ENCODE peak calls at places on chromosome 6, in five cellular contexts. A, T, B, S and D are unnamed samples. For H3K4me1, the result is how much of the 10 kb centered on the place peaks cover.

GRCh38 chr6:27553123-27553904 is 80.4 kb upstream of the ZNF184 start:
- DNase-seq in A (peak), T (peak), B (no peak), S (peak), D (peak)

GRCh38 chr6:18327621-18328548 is 59.3 kb upstream of the RNF144B start:
- DNase-seq in A (no peak), T (no peak), B (peak), S (no peak), D (no peak)

GRCh38 chr6:142746524-142746923 is 198.5 kb downstream of the HIVEP2 start:
- DNase-seq in A (no peak), T (no peak), B (no peak), S (peak), D (peak)

GRCh38 chr6:168742146-168742782 is 301.3 kb downstream of the SMOC2 start:
- DNase-seq in A (no peak), T (no peak), B (no peak), S (no peak), D (no peak)

GRCh38 chr6:130282234-130282995 is 59.7 kb upstream of the SAMD3 start:
- DNase-seq in A (no peak), T (peak), B (no peak), S (peak), D (no peak)

GRCh38 chr6:132220800-132221199 is 180.5 kb downstream of the MOXD1 start:
- DNase-seq in A (no peak), T (no peak), B (no peak), S (no peak), D (no peak)

GRCh38 chr6:144344651-144345050 is 59.5 kb downstream of the UTRN start:
- DNase-seq in A (no peak), T (no peak), B (no peak), S (no peak), D (no peak)

GRCh38 chr6:80132942-80133517 is 26.6 kb downstream of the BCKDHB start:
- DNase-seq in A (peak), T (peak), B (peak), S (peak), D (peak)

GRCh38 chr6:90793771-90794170 is 206.9 kb upstream of the MAP3K7 start:
- DNase-seq in A (no peak), T (no peak), B (no peak), S (no peak), D (no peak)

GRCh38 chr6:39301606-39302005 is 12.6 kb downstream of the KCNK17 start:
- DNase-seq in A (no peak), T (no peak), B (no peak), S (no peak), D (no peak)

GRCh38 chr6:139982652-139983051 is 608.2 kb upstream of the CITED2 start:
- DNase-seq in A (no peak), T (peak), B (no peak), S (peak), D (peak)

GRCh38 chr6:117200067-117200466 is 65.3 kb upstream of the VGLL2 start:
- DNase-seq in A (no peak), T (no peak), B (no peak), S (no peak), D (no peak)

GRCh38 chr6:160519603-160520042 is 144.5 kb downstream of the LPA start:
- DNase-seq in A (no peak), T (no peak), B (no peak), S (no peak), D (no peak)

GRCh38 chr6:36978687-36979086 is 7.3 kb downstream of the MTCH1 start:
- DNase-seq in A (no peak), T (no peak), B (no peak), S (no peak), D (no peak)

GRCh38 chr6:71602385-71602949 is 283.9 kb upstream of the RIMS1 start:
- DNase-seq in A (peak), T (peak), B (no peak), S (peak), D (no peak)

GRCh38 chr6:35086282-35086632 is 54.9 kb downstream of the TCP11 start:
- DNase-seq in A (no peak), T (no peak), B (no peak), S (no peak), D (peak)

GRCh38 chr6:138500867-138501446 is 1.7 kb upstream of the NHSL1 start:
- DNase-seq in A (no peak), T (peak), B (no peak), S (peak), D (no peak)

GRCh38 chr6:133977983-133978895 is 25.2 kb downstream of the TBPL1 start:
- DNase-seq in A (no peak), T (peak), B (no peak), S (peak), D (no peak)

GRCh38 chr6:56842602-56843475 is 112.1 kb upstream of the BEND6 start:
- DNase-seq in A (peak), T (peak), B (peak), S (peak), D (peak)

GRCh38 chr6:161091151-161091550 is 99.6 kb downstream of the MAP3K4 start:
- DNase-seq in A (no peak), T (peak), B (no peak), S (no peak), D (no peak)

GRCh38 chr6:106192824-106193223 is 106.7 kb downstream of the PRDM1 start:
- DNase-seq in A (no peak), T (peak), B (no peak), S (peak), D (no peak)

GRCh38 chr6:45054610-45055009 is 273.5 kb upstream of the RUNX2 start:
- DNase-seq in A (no peak), T (peak), B (no peak), S (no peak), D (no peak)

GRCh38 chr6:69138893-69139494 is 503.9 kb downstream of the ADGRB3 start:
- DNase-seq in A (no peak), T (peak), B (no peak), S (no peak), D (no peak)

GRCh38 chr6:37321101-37321500 is 32.7 kb upstream of the RNF8 start:
- DNase-seq in A (no peak), T (no peak), B (no peak), S (no peak), D (no peak)

GRCh38 chr6:159067334-159067733 is 22.5 kb upstream of the TAGAP start:
- DNase-seq in A (no peak), T (no peak), B (no peak), S (no peak), D (no peak)

GRCh38 chr6:43702522-43703440 is 15.2 kb upstream of the MRPS18A start:
- DNase-seq in A (peak), T (peak), B (peak), S (peak), D (peak)
- H3K4me1 ChIP-seq in A (half or more), T (under half), B (half or more), S (under half), D (half or more)

DNA sequence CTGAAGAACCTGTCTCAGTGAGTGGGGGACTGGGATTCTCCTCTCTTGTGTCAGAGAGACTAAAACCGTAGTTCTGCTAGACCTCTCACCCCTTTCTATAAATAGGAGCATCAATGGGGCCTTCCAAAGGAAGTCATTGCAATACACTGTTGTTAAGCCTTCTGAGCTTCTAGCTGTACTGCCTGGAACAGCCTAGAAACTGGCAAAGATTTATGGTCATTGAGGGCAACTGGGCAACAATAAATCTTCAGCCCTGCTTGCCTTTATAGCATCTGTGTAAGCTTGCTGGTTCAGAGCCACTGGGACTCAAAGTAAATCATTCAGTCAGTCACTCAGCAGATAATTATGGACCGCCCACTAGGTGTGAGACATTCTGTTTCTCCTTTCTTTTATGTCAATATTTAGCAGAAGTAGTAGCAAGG is 53.2 kb downstream of the PPP1R14C start:
- DNase-seq in A (no peak), T (no peak), B (no peak), S (no peak), D (no peak)
- H3K27ac ChIP-seq in A (no peak), T (no peak), B (no peak), S (no peak), D (no peak)

GRCh38 chr6:3894535-3895302 is 45.5 kb downstream of the FAM50B start:
- DNase-seq in A (no peak), T (no peak), B (no peak), S (no peak), D (no peak)
- H3K4me1 ChIP-seq in A (under half), T (under half), B (under half), S (under half), D (under half)

DNA sequence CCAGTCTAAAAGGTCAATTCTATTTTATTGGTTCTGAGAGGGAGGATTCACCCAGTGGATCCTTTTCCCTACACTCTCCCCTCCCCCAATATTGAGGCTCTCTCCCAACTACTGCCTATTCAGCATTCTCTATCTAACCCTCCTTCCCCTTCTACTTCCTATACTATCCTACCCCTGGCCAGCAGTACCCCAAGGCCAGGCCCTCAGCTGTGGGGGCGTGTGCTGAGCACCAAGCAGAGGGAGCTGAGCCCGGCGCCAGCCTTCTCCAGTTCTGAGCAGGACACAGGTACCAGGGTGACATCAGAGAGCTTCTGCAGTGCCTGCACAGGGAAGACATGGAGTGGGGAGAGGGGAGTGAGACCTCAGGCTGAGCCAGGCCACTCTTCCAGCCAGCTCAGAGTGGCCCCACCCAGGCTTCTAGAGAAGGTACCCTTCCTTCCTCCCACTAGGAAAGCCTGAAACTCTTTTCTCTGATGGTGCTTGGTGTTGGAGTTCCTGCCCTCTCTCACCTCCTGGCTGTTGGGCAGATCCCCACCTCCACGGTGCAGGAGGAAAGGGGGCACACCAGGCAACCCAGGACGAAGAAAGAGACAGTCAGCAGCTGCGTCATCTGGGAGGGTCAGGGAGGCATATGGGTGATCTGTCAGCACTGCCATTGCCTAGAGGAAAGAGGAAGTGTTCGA is 1.9 kb downstream of the DDAH2 start:
- DNase-seq in A (no peak), T (no peak), B (no peak), S (no peak), D (no peak)
- H3K27ac ChIP-seq in A (no peak), T (no peak), B (peak), S (no peak), D (no peak)

GRCh38 chr6:111559193-111560097 is 46.2 kb downstream of the TRAF3IP2 start:
- DNase-seq in A (no peak), T (no peak), B (no peak), S (no peak), D (no peak)
- H3K4me1 ChIP-seq in A (under half), T (under half), B (under half), S (under half), D (under half)

DNA sequence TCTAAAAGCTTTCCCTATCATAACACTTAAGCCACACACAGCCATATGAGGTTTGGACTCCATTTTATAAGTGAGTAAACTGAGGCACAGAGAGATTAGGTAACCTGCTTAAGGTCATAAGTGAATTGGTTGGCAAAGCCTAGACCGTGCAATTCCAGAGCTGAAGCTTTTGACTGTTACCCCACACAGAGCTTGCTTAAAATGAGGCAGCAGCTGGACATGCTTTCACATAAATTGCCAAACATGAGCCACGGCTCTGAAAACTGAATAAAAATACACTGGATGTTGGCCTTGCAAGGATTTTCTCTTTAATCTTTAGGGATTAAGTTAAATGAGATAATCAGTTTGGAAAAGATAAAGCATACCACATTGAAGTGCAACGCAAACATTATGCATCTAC is 2.5 kb downstream of the RIPOR2 start:
- DNase-seq in A (no peak), T (no peak), B (no peak), S (no peak), D (no peak)
- H3K27ac ChIP-seq in A (no peak), T (no peak), B (no peak), S (no peak), D (no peak)